ENCODE peak calls at places on chromosome 18, in five cellular contexts. One of them, this sample, is unnamed.

GRCh38 chr18:53817976-53818950 is 406.2 kb downstream of the MBD2 start:
- DNase-seq in HepG2: no peak
- DNase-seq in NT2/D1: no peak
- DNase-seq in H1: no peak
- DNase-seq in GM12878: no peak
- DNase-seq in this sample: no peak

GRCh38 chr18:61738488-61738887 is 154.3 kb downstream of the RNF152 start:
- DNase-seq in HepG2: no peak
- DNase-seq in NT2/D1: no peak
- DNase-seq in GM12878: no peak
- DNase-seq in H1: no peak
- DNase-seq in this sample: no peak

GRCh38 chr18:6876646-6877045 is 147.1 kb downstream of the ARHGAP28 start:
- DNase-seq in HepG2: no peak
- DNase-seq in H1: no peak
- DNase-seq in GM12878: no peak
- DNase-seq in NT2/D1: no peak
- DNase-seq in this sample: no peak

GRCh38 chr18:75811156-75811555 is 383.7 kb upstream of the SMIM21 start:
- DNase-seq in GM12878: no peak
- DNase-seq in NT2/D1: no peak
- DNase-seq in H1: no peak
- DNase-seq in HepG2: no peak
- DNase-seq in this sample: no peak

GRCh38 chr18:66534110-66534509 is 69.8 kb downstream of the CDH19 start:
- DNase-seq in HepG2: no peak
- DNase-seq in GM12878: no peak
- DNase-seq in NT2/D1: no peak
- DNase-seq in H1: no peak
- DNase-seq in this sample: no peak

GRCh38 chr18:50079571-50080295 is 115.2 kb downstream of the MYO5B start:
- DNase-seq in H1: no peak
- DNase-seq in HepG2: no peak
- DNase-seq in NT2/D1: no peak
- DNase-seq in GM12878: no peak
- DNase-seq in this sample: no peak

GRCh38 chr18:10995576-10995975 is 153.8 kb downstream of the PIEZO2 start:
- DNase-seq in H1: no peak
- DNase-seq in HepG2: no peak
- DNase-seq in GM12878: no peak
- DNase-seq in NT2/D1: no peak
- DNase-seq in this sample: no peak

GRCh38 chr18:41499345-41499744 is 455.7 kb upstream of the PIK3C3 start:
- DNase-seq in GM12878: no peak
- DNase-seq in HepG2: no peak
- DNase-seq in H1: no peak
- DNase-seq in NT2/D1: no peak
- DNase-seq in this sample: no peak

GRCh38 chr18:35642802-35643201 is 61.3 kb downstream of the GALNT1 start:
- DNase-seq in NT2/D1: no peak
- DNase-seq in GM12878: no peak
- DNase-seq in HepG2: no peak
- DNase-seq in H1: no peak
- DNase-seq in this sample: no peak

GRCh38 chr18:46261799-46262198 is 157.6 kb downstream of the HAUS1 start:
- DNase-seq in GM12878: no peak
- DNase-seq in HepG2: no peak
- DNase-seq in NT2/D1: peak
- DNase-seq in H1: peak
- DNase-seq in this sample: no peak

GRCh38 chr18:24212939-24213338 is 74.1 kb downstream of the CABYR start:
- DNase-seq in HepG2: peak
- DNase-seq in GM12878: no peak
- DNase-seq in H1: no peak
- DNase-seq in NT2/D1: no peak
- DNase-seq in this sample: no peak

GRCh38 chr18:48656176-48656575 is 117.3 kb downstream of the CTIF start:
- DNase-seq in H1: no peak
- DNase-seq in GM12878: no peak
- DNase-seq in HepG2: no peak
- DNase-seq in NT2/D1: no peak
- DNase-seq in this sample: no peak

GRCh38 chr18:6994719-6995430 is 122.7 kb downstream of the LAMA1 start:
- DNase-seq in H1: no peak
- DNase-seq in HepG2: no peak
- DNase-seq in NT2/D1: no peak
- DNase-seq in GM12878: no peak
- DNase-seq in this sample: no peak

GRCh38 chr18:40935423-40935822 is 1019.6 kb upstream of the PIK3C3 start:
- DNase-seq in GM12878: peak
- DNase-seq in HepG2: peak
- DNase-seq in H1: no peak
- DNase-seq in NT2/D1: no peak
- DNase-seq in this sample: peak

DNA sequence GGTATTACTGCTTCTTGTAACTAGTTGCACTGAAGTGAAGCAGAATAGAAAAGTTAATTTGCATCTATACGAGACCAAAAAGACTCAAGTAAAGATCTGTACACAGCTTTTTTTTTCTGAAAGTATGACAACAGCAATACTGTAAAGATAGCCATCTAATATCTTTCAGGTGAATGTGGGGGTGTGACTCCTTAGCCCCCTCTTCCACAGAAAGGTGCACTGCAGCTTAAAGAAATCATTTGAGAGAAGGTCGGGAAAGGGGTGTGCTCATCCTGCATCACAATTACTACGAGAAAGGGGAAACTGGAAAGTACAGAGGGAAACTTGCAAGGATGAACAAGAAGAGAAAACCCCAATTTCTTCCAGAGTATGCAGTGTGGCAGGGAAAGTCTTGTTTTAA is 255.6 kb downstream of the CCDC178 start:
- DNase-seq in GM12878: no peak
- DNase-seq in H1: no peak
- DNase-seq in NT2/D1: peak
- DNase-seq in HepG2: no peak
- DNase-seq in this sample: no peak
- TF ChIP-seq SUZ12 in GM12878: no peak
- TF ChIP-seq SUZ12 in H1: no peak
- TF ChIP-seq SUZ12 in NT2/D1: no peak
- TF ChIP-seq SUZ12 in HepG2: no peak
- TF ChIP-seq SUZ12 in this sample: no peak

GRCh38 chr18:59899298-59900221 is at the start of gene PMAIP1:
- DNase-seq in GM12878: no peak
- DNase-seq in NT2/D1: peak
- DNase-seq in HepG2: peak
- DNase-seq in H1: peak
- DNase-seq in this sample: peak

GRCh38 chr18:59898609-59899297 is 1.0 kb upstream of the PMAIP1 start:
- DNase-seq in HepG2: no peak
- DNase-seq in NT2/D1: no peak
- DNase-seq in H1: no peak
- DNase-seq in GM12878: no peak
- DNase-seq in this sample: no peak

GRCh38 chr18:59898093-59898492 is 1.7 kb upstream of the PMAIP1 start:
- DNase-seq in NT2/D1: no peak
- DNase-seq in H1: no peak
- DNase-seq in HepG2: no peak
- DNase-seq in GM12878: no peak
- DNase-seq in this sample: no peak

GRCh38 chr18:59900222-59901128 is 679 bp downstream of the PMAIP1 start:
- DNase-seq in HepG2: no peak
- DNase-seq in H1: no peak
- DNase-seq in GM12878: no peak
- DNase-seq in NT2/D1: no peak
- DNase-seq in this sample: no peak

DNA sequence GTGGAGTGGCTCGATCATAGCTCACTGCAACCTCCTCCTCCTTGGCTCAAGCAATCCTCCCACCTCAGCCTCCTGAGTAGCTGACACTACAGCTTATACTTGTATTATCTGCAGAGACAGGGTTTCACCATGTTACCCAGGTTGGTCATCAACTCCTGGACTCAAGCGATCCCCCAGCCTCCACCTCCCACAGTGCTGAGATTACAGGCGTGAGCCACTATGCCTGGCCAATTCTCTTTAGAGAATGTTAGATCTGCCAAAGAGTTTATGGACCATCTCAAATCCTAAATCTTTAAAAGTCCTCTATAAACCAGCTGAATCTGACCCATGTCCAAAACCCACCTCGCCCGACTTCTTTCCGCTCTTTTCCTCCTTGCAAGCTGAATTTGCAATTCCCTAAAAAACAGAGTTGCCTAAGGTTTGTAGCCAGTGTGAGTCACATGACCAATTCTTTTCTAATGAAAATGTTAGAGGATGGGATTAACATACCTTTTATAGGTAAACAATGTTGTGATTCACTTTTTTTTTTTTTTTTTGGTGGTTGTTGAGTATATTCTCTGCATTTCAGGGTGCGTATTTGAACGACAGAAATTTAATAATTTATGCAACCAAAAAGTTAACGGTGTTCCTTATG is 2.4 kb upstream of the PMAIP1 start:
- DNase-seq in H1: no peak
- DNase-seq in GM12878: no peak
- DNase-seq in NT2/D1: no peak
- DNase-seq in HepG2: no peak
- DNase-seq in this sample: no peak
- TF ChIP-seq SUZ12 in H1: no peak
- TF ChIP-seq SUZ12 in GM12878: no peak
- TF ChIP-seq SUZ12 in NT2/D1: no peak
- TF ChIP-seq SUZ12 in HepG2: no peak
- TF ChIP-seq SUZ12 in this sample: no peak

DNA sequence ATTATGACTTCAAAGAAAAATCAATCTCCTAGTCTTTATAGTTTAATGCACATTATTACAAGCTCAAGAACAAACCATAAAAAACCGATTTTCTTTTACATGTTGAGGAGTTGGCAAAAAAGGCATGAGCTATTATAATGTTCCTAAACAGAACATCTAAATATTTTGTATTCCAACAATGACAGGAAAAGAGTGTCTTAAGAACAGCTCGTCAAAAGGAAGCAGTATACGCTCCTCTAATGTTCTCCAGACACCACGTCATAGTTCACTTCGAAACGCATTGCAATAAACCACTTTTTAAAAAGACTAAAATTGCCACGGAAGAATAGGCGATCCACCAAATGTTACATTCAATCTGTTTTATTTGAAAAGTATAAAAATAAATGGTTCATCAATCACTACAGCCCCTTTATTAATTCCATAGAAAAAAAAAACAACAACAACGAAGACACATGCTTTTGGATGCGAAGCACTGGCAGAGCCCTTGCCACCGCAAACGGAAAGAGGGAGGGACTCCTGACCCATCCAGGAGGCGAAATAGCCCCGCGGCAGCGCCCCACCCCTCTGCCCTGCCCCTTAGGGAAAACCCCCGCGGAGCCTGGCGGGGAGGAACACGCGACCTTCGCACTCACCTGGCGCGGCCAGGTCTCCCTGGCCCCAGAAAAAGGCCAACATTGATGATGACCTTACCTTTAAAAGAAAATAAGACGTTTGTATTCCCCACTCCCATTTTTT is 45.8 kb downstream of the MBP start:
- DNase-seq in NT2/D1: no peak
- DNase-seq in GM12878: no peak
- DNase-seq in H1: no peak
- DNase-seq in HepG2: no peak
- DNase-seq in this sample: no peak
- TF ChIP-seq SUZ12 in NT2/D1: no peak
- TF ChIP-seq SUZ12 in GM12878: no peak
- TF ChIP-seq SUZ12 in H1: no peak
- TF ChIP-seq SUZ12 in HepG2: no peak
- TF ChIP-seq SUZ12 in this sample: no peak

GRCh38 chr18:21762181-21762772 is 21.7 kb downstream of the MIB1 start:
- DNase-seq in H1: no peak
- DNase-seq in NT2/D1: no peak
- DNase-seq in HepG2: no peak
- DNase-seq in GM12878: no peak
- DNase-seq in this sample: no peak
- TF ChIP-seq SUZ12 in H1: no peak
- TF ChIP-seq SUZ12 in NT2/D1: no peak
- TF ChIP-seq SUZ12 in HepG2: no peak
- TF ChIP-seq SUZ12 in GM12878: no peak
- TF ChIP-seq SUZ12 in this sample: no peak

DNA sequence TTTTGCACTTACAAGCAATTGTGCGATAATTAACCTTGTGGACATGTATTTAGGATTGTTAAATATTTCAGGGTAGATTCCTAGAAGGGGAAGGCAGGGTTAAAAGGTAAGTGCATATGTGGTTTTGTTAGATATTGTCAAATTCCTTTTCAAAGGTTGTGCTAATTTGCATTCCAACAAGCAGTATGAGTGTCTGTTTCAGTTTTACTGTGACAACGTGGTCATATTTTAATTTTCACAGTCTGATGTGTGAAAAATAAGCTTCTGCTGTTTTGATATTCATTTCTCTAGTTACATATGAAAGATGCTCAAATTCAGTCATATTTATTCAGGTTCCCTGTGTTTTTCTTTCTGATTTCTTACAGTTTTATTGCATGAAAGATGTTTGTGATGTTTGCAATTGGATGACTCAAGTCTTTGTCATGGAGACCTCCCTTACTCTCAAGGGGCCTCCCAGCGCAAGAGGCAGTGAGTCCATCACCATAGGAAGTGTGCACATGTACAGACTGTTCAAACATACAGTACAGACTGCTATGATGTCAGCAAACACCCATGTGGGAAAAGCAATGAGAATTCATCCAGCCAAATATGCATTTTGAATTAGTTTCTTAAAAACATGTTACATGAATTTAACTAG is 310.8 kb downstream of the GALR1 start:
- DNase-seq in GM12878: no peak
- DNase-seq in NT2/D1: no peak
- DNase-seq in H1: no peak
- DNase-seq in HepG2: no peak
- DNase-seq in this sample: no peak
- TF ChIP-seq SUZ12 in GM12878: no peak
- TF ChIP-seq SUZ12 in NT2/D1: no peak
- TF ChIP-seq SUZ12 in H1: no peak
- TF ChIP-seq SUZ12 in HepG2: no peak
- TF ChIP-seq SUZ12 in this sample: no peak

DNA sequence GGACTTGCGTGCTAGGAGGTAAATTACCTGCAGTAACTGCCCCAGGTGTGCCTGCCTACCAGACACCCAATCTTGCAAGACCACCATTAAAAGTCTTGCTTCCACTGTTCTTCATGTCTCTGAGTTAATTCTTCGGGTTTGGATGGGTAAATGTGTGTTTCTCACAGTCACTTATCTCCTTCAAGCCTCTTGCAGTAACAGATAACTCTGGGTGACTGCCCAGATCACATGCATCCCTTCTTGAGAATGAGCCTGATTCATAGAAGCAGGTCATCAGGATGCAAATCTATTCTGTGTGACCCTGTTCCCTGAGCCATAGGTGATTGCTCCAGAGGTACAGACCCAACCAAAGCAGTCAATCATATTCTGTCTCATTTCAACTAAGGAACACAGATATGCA is 194.6 kb downstream of the METTL4 start:
- DNase-seq in H1: no peak
- DNase-seq in NT2/D1: no peak
- DNase-seq in GM12878: no peak
- DNase-seq in HepG2: no peak
- DNase-seq in this sample: no peak
- TF ChIP-seq SUZ12 in H1: no peak
- TF ChIP-seq SUZ12 in NT2/D1: no peak
- TF ChIP-seq SUZ12 in GM12878: no peak
- TF ChIP-seq SUZ12 in HepG2: no peak
- TF ChIP-seq SUZ12 in this sample: no peak

This sample was measured in HEK293T.